ENCODE peak calls at places on chromosomes 3 and 15, in six cellular contexts. B is posterior vena cava; M is NCI-H460; L is LoVo; V is HT1080; I is activated T-helper 1 cell treated with anti-CD3 and anti-CD28 coated beads, Interleukin-12 subunit alpha, Interleukin-12 subunit beta, Interleukin-2, Interleukin-4 antibody, amounts not matched to agents 30 ng/mL and 10 ng/mL and 1 ng/mL, durations not matched to agents 14 hours and 24 hours and 36 hours. N is an unnamed sample.

GRCh38 chr3:123804676-123805075 is 79.5 kb downstream of the MYLK start:
- DNase-seq in M (no peak), I (no peak), L (no peak), V (no peak), B (no peak), N (peak)

GRCh38 chr3:152828075-152828840 is 6.7 kb upstream of the P2RY1 start:
- DNase-seq in I (no peak), L (no peak), V (no peak), B (no peak), M (no peak), N (no peak)

GRCh38 chr3:83453010-83453409 is 1505.8 kb upstream of the CADM2 start:
- DNase-seq in L (no peak), V (no peak), M (no peak), B (no peak), I (no peak), N (no peak)

GRCh38 chr15:50003786-50004334 is 115.2 kb downstream of the ATP8B4 start:
- DNase-seq in B (peak), V (peak), I (peak), M (peak), L (peak), N (peak)

GRCh38 chr15:76460871-76461270 is 124.3 kb downstream of the ISL2 start:
- DNase-seq in M (no peak), L (no peak), V (no peak), B (no peak), I (no peak), N (no peak)

GRCh38 chr3:39207361-39208192 is 15.2 kb upstream of the XIRP1 start:
- DNase-seq in I (no peak), M (no peak), B (no peak), V (no peak), L (no peak), N (no peak)

GRCh38 chr3:119481079-119481478 is 12.3 kb downstream of the POGLUT1 start:
- DNase-seq in B (no peak), L (no peak), I (no peak), M (no peak), V (no peak), N (no peak)

GRCh38 chr15:28097656-28098359 is 1.3 kb downstream of the OCA2 start:
- DNase-seq in I (no peak), L (no peak), V (no peak), B (no peak), M (no peak), N (no peak)

GRCh38 chr15:56933420-56934210 is 15.2 kb downstream of the TCF12 start:
- DNase-seq in L (no peak), V (no peak), I (no peak), B (no peak), M (no peak), N (no peak)

GRCh38 chr3:96069065-96069464 is 745.3 kb upstream of the EPHA6 start:
- DNase-seq in V (no peak), B (no peak), I (no peak), M (no peak), L (no peak), N (no peak)

GRCh38 chr15:88243895-88244787 is 12.4 kb downstream of the NTRK3 start:
- DNase-seq in M (peak), B (peak), I (no peak), L (peak), V (peak), N (peak)

GRCh38 chr3:15015456-15015855 is 49.7 kb downstream of the MRPS25 start:
- DNase-seq in M (no peak), B (no peak), V (no peak), I (no peak), L (no peak), N (no peak)

GRCh38 chr3:87461036-87461435 is 184.7 kb upstream of the POU1F1 start:
- DNase-seq in B (peak), L (no peak), V (peak), I (no peak), M (no peak), N (no peak)

GRCh38 chr3:99049164-99049563 is 147.7 kb upstream of the DCBLD2 start:
- DNase-seq in V (no peak), L (no peak), I (no peak), B (no peak), M (no peak), N (no peak)

GRCh38 chr3:135513106-135514063 is 452.1 kb upstream of the PPP2R3A start:
- DNase-seq in L (peak), I (no peak), B (no peak), V (peak), M (peak), N (peak)

GRCh38 chr3:127690823-127691452 is 18.2 kb downstream of the ABTB1 start:
- DNase-seq in B (peak), I (no peak), V (peak), L (peak), M (peak), N (peak)

GRCh38 chr15:31335991-31336942 is 9.6 kb downstream of the KLF13 start:
- DNase-seq in I (no peak), V (no peak), B (no peak), M (no peak), L (no peak), N (no peak)

GRCh38 chr15:85404922-85405293 is 24.5 kb downstream of the AKAP13 start:
- DNase-seq in I (no peak), B (no peak), M (no peak), L (no peak), V (peak), N (no peak)

GRCh38 chr3:187012609-187013051 is 82.3 kb downstream of the ST6GAL1 start:
- DNase-seq in M (no peak), B (no peak), V (peak), I (peak), L (no peak), N (peak)

GRCh38 chr15:80636675-80637074 is 58.4 kb upstream of the ABHD17C start:
- DNase-seq in B (no peak), L (no peak), V (no peak), I (no peak), M (no peak), N (no peak)

GRCh38 chr3:107404727-107405519 is 27.7 kb downstream of the CCDC54 start:
- DNase-seq in I (no peak), M (no peak), L (no peak), B (no peak), V (no peak), N (no peak)

N was measured in Caki2.